ENCODE peak calls at places on chromosomes 4 and X, in six cellular contexts. N is GM23338; Z is HFF-Myc; D is stomach; T is CD8-positive, alpha-beta T cell; Q is choroid plexus epithelial cell. C is an unnamed sample.

GRCh38 chr4:87865288-87865687 is 32.5 kb downstream of the MEPE start:
- DNase-seq in N (peak), Z (no peak), D (no peak), T (no peak), Q (peak), C (no peak)

GRCh38 chr4:6938758-6939201 is 29.2 kb downstream of the TBC1D14 start:
- DNase-seq in N (no peak), Z (no peak), D (no peak), T (no peak), Q (no peak), C (no peak)

GRCh38 chr4:73170518-73171198 is 87.9 kb downstream of the ANKRD17 start:
- DNase-seq in N (no peak), Z (no peak), D (no peak), T (no peak), Q (no peak), C (peak)

GRCh38 chrX:19089555-19090040 is 32.7 kb downstream of the ADGRG2 start:
- DNase-seq in N (no peak), Z (no peak), D (no peak), T (no peak), Q (no peak), C (no peak)

GRCh38 chrX:153513265-153513664 is 4.2 kb upstream of the ATP2B3 start:
- DNase-seq in N (no peak), Z (no peak), D (no peak), T (no peak), Q (no peak), C (no peak)

GRCh38 chrX:13109811-13110210 is 65.4 kb upstream of the FAM9C start:
- DNase-seq in N (no peak), Z (no peak), D (no peak), T (no peak), Q (peak), C (peak)

GRCh38 chr4:178264001-178264400 is 821.8 kb upstream of the AGA start:
- DNase-seq in N (no peak), Z (no peak), D (no peak), T (no peak), Q (no peak), C (no peak)

GRCh38 chr4:147755567-147756295 is 23.8 kb downstream of the ARHGAP10 start:
- DNase-seq in N (no peak), Z (no peak), D (no peak), T (no peak), Q (peak), C (peak)

GRCh38 chr4:147071341-147071740 is 125.7 kb upstream of the TTC29 start:
- DNase-seq in N (no peak), Z (no peak), D (no peak), T (no peak), Q (no peak), C (no peak)

GRCh38 chr4:102344955-102345794 is at the start of gene SLC39A8:
- DNase-seq in N (peak), Z (peak), D (peak), T (peak), Q (peak), C (peak)

GRCh38 chr4:110622841-110623709 is at the start of gene PITX2:
- DNase-seq in N (peak), Z (peak), D (no peak), T (no peak), Q (peak), C (peak)

GRCh38 chrX:65463550-65463949 is 71.0 kb downstream of the LAS1L start:
- DNase-seq in N (peak), Z (no peak), D (no peak), T (no peak), Q (peak), C (no peak)

GRCh38 chr4:93396274-93396673 is 432.3 kb upstream of the ATOH1 start:
- DNase-seq in N (no peak), Z (no peak), D (no peak), T (no peak), Q (peak), C (peak)

GRCh38 chr4:147682755-147683154 is 1.2 kb downstream of the PRMT9 start:
- DNase-seq in N (no peak), Z (no peak), D (no peak), T (no peak), Q (peak), C (no peak)

GRCh38 chr4:41178372-41179085 is 35.8 kb downstream of the APBB2 start:
- DNase-seq in N (no peak), Z (no peak), D (no peak), T (no peak), Q (peak), C (no peak)

GRCh38 chr4:147596377-147596776 is 20.8 kb upstream of the TMEM184C start:
- DNase-seq in N (no peak), Z (no peak), D (no peak), T (no peak), Q (peak), C (peak)

GRCh38 chr4:184433258-184433892 is 41.0 kb downstream of the IRF2 start:
- DNase-seq in N (no peak), Z (no peak), D (no peak), T (no peak), Q (peak), C (no peak)

GRCh38 chr4:184434021-184434420 is 40.3 kb downstream of the IRF2 start:
- DNase-seq in N (no peak), Z (no peak), D (no peak), T (no peak), Q (no peak), C (no peak)

GRCh38 chr4:184430163-184430562 is 44.2 kb downstream of the IRF2 start:
- DNase-seq in N (no peak), Z (no peak), D (no peak), T (no peak), Q (no peak), C (no peak)

GRCh38 chr4:184434496-184435066 is 39.8 kb downstream of the IRF2 start:
- DNase-seq in N (no peak), Z (no peak), D (no peak), T (no peak), Q (no peak), C (no peak)

GRCh38 chr4:184432127-184432922 is 42.0 kb downstream of the IRF2 start:
- DNase-seq in N (no peak), Z (no peak), D (no peak), T (no peak), Q (no peak), C (no peak)
- TF ChIP-seq CTCF in N (no peak), Z (no peak), D (no peak), T (no peak), Q (no peak), C (no peak)

GRCh38 chr4:168569066-168569908 is 72.4 kb downstream of the PALLD start:
- DNase-seq in N (no peak), Z (no peak), D (peak), T (no peak), Q (peak), C (peak)

GRCh38 chr4:168566736-168567135 is 69.9 kb downstream of the PALLD start:
- DNase-seq in N (no peak), Z (no peak), D (no peak), T (no peak), Q (no peak), C (no peak)

GRCh38 chr4:168573870-168574269 is 77.0 kb downstream of the PALLD start:
- DNase-seq in N (no peak), Z (no peak), D (no peak), T (no peak), Q (no peak), C (no peak)

GRCh38 chr4:168572002-168572401 is 75.2 kb downstream of the PALLD start:
- DNase-seq in N (no peak), Z (no peak), D (no peak), T (no peak), Q (no peak), C (no peak)

GRCh38 chr4:168569909-168570276 is 73.0 kb downstream of the PALLD start:
- DNase-seq in N (no peak), Z (no peak), D (no peak), T (no peak), Q (no peak), C (no peak)
- H3K4me3 ChIP-seq in N (no peak), Z (peak), D (peak), T (no peak), Q (no peak), C (no peak)

GRCh38 chrX:111284615-111285294 is 14.5 kb upstream of the CAPN6 start:
- DNase-seq in N (no peak), Z (no peak), D (peak), T (no peak), Q (no peak), C (no peak)
- TF ChIP-seq CTCF in N (no peak), Z (no peak), D (no peak), T (no peak), Q (no peak), C (no peak)

GRCh38 chr4:67556426-67556825 is 2.1 kb upstream of the STAP1 start:
- DNase-seq in N (no peak), Z (no peak), D (no peak), T (no peak), Q (peak), C (no peak)
- H3K4me3 ChIP-seq in N (no peak), Z (no peak), D (no peak), T (no peak), Q (no peak), C (no peak)

GRCh38 chr4:184328022-184328736 is 110.5 kb upstream of the ENPP6 start:
- DNase-seq in N (no peak), Z (no peak), D (no peak), T (no peak), Q (no peak), C (peak)
- TF ChIP-seq CTCF in N (no peak), Z (no peak), D (no peak), T (no peak), Q (no peak), C (no peak)

GRCh38 chr4:15936495-15936894 is 2.0 kb downstream of the FGFBP1 start:
- DNase-seq in N (no peak), Z (no peak), D (peak), T (no peak), Q (no peak), C (peak)
- H3K4me3 ChIP-seq in N (no peak), Z (no peak), D (no peak), T (no peak), Q (no peak), C (peak)

GRCh38 chr4:24380953-24381506 is 203.3 kb downstream of the DHX15 start:
- DNase-seq in N (no peak), Z (no peak), D (no peak), T (no peak), Q (no peak), C (no peak)
- TF ChIP-seq CTCF in N (no peak), Z (no peak), D (no peak), T (no peak), Q (no peak), C (no peak)

DNA sequence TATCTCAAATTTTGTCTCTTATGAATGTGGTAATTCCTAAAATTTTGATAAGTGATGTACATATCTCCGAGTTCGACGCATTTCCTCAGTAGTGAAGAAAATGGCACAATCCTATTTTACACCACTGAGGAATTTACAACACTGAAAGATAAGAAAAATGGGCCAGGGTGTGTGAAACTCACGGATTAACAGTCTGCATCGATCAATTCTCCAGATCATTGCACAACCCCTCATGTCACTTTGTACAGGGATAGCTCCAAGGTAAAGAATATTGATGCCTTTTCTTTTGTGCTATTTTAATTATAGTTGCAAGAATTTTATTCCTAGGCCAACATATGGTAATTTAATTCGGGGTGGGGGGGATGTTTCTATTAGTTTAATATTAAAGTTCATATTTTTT is 268.7 kb upstream of the VCX3A start:
- DNase-seq in N (no peak), Z (no peak), D (no peak), T (no peak), Q (no peak), C (no peak)
- H3K4me3 ChIP-seq in N (no peak), Z (no peak), D (no peak), T (no peak), Q (no peak), C (no peak)

DNA sequence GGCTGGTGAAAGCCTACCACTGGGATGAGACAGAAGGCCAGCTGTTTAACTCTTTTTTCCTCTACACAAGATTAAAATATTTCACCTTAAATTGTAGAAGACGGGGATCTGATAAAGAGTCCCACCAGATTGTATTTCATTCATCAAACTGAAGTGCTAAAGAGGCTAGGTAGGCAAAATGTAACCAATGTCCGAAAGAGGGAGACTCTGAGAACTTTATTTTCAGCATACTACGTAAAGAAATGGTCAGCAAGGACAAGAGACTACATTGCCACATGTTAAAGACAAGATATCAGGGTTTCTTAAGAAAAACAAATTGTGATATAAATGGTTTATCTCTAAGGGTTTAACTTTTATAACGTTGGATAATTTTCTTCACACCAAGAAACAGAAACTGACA is 71.6 kb upstream of the INPP4B start:
- DNase-seq in N (peak), Z (no peak), D (no peak), T (no peak), Q (no peak), C (no peak)
- TF ChIP-seq CTCF in N (no peak), Z (no peak), D (no peak), T (no peak), Q (no peak), C (no peak)

DNA sequence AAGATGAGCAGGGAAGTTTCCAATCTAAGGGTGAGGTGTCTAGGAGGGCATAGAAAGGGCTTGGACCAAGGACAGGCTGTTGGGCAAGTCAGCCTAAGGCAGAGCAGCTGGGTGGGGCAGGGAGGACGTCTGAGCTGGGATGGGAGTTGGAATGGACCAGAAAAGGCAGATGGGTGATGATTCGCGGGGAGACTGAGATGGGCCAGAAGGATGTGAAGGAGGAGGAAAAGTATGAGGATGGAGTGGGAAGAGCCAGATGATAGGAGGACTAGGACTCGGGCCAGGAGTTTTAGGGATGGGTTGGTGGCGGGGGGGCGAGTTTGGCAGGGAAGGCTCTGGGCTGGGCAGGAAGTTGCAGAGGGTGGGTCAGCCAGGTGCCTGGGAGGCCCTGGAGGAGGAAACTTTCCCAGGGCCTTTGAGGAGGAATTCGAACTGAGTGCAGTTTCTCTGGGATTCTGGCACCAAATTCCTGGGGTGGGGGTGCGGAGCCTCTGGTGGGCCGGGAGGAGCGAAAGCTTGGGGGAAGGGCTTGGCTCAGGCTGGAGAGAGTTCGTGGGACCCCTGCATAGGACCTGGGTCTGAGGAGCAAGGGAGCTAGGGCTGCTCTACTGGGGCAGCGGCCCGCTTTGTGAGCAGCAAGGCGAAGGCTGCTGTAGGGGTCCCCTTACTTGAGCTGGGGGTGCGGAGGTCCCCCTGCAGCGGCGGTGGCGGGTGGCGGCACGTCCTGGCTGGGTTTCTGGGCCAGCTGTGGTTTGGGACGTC is 8.7 kb upstream of the TIMP1 start:
- DNase-seq in N (peak), Z (no peak), D (no peak), T (no peak), Q (no peak), C (peak)
- H3K4me3 ChIP-seq in N (peak), Z (peak), D (peak), T (no peak), Q (no peak), C (peak)